ENCODE peak calls at places on chromosomes 2 and 18, in six cellular contexts. One of them, this sample, is unnamed.

GRCh38 chr2:64035067-64035942 is 16.1 kb upstream of the VPS54 start:
- DNase-seq in fibroblast of the aortic adventitia: peak
- DNase-seq in astrocyte of the spinal cord: peak
- DNase-seq in A172: no peak
- DNase-seq in GM18507: no peak
- DNase-seq in neuronal stem cell: no peak
- DNase-seq in this sample: no peak

GRCh38 chr2:88959480-88960204 is 268.2 kb downstream of the RPIA start:
- DNase-seq in fibroblast of the aortic adventitia: peak
- DNase-seq in astrocyte of the spinal cord: no peak
- DNase-seq in A172: no peak
- DNase-seq in GM18507: no peak
- DNase-seq in neuronal stem cell: no peak
- DNase-seq in this sample: no peak

GRCh38 chr2:23246992-23247683 is 137.8 kb upstream of the KLHL29 start:
- DNase-seq in fibroblast of the aortic adventitia: no peak
- DNase-seq in astrocyte of the spinal cord: no peak
- DNase-seq in A172: no peak
- DNase-seq in GM18507: no peak
- DNase-seq in neuronal stem cell: no peak
- DNase-seq in this sample: no peak

GRCh38 chr2:210961249-210961648 is 404.9 kb downstream of the CPS1 start:
- DNase-seq in fibroblast of the aortic adventitia: no peak
- DNase-seq in astrocyte of the spinal cord: peak
- DNase-seq in A172: peak
- DNase-seq in GM18507: no peak
- DNase-seq in neuronal stem cell: no peak
- DNase-seq in this sample: no peak

GRCh38 chr18:79819064-79819725 is 21.5 kb downstream of the KCNG2 start:
- DNase-seq in fibroblast of the aortic adventitia: no peak
- DNase-seq in astrocyte of the spinal cord: no peak
- DNase-seq in A172: no peak
- DNase-seq in GM18507: no peak
- DNase-seq in neuronal stem cell: no peak
- DNase-seq in this sample: no peak

GRCh38 chr18:79512461-79513380 is 117.0 kb downstream of the NFATC1 start:
- DNase-seq in fibroblast of the aortic adventitia: no peak
- DNase-seq in astrocyte of the spinal cord: no peak
- DNase-seq in A172: no peak
- DNase-seq in GM18507: no peak
- DNase-seq in neuronal stem cell: no peak
- DNase-seq in this sample: no peak

GRCh38 chr2:23541453-23542334 is 156.7 kb downstream of the KLHL29 start:
- DNase-seq in fibroblast of the aortic adventitia: peak
- DNase-seq in astrocyte of the spinal cord: no peak
- DNase-seq in A172: peak
- DNase-seq in GM18507: no peak
- DNase-seq in neuronal stem cell: no peak
- DNase-seq in this sample: no peak

GRCh38 chr2:45505138-45505537 is 105.9 kb downstream of the SRBD1 start:
- DNase-seq in fibroblast of the aortic adventitia: no peak
- DNase-seq in astrocyte of the spinal cord: no peak
- DNase-seq in A172: no peak
- DNase-seq in GM18507: no peak
- DNase-seq in neuronal stem cell: no peak
- DNase-seq in this sample: no peak

GRCh38 chr2:237497009-237497819 is 10.2 kb downstream of the MLPH start:
- DNase-seq in fibroblast of the aortic adventitia: peak
- DNase-seq in astrocyte of the spinal cord: no peak
- DNase-seq in A172: no peak
- DNase-seq in GM18507: no peak
- DNase-seq in neuronal stem cell: no peak
- DNase-seq in this sample: no peak

GRCh38 chr2:226475650-226476049 is 324.0 kb downstream of the IRS1 start:
- DNase-seq in fibroblast of the aortic adventitia: peak
- DNase-seq in astrocyte of the spinal cord: peak
- DNase-seq in A172: peak
- DNase-seq in GM18507: no peak
- DNase-seq in neuronal stem cell: no peak
- DNase-seq in this sample: no peak

GRCh38 chr2:172914277-172915003 is 161.2 kb upstream of the MAP3K20 start:
- DNase-seq in fibroblast of the aortic adventitia: no peak
- DNase-seq in astrocyte of the spinal cord: no peak
- DNase-seq in A172: no peak
- DNase-seq in GM18507: no peak
- DNase-seq in neuronal stem cell: no peak
- DNase-seq in this sample: no peak

GRCh38 chr2:19649107-19649506 is 252.7 kb downstream of the TTC32 start:
- DNase-seq in fibroblast of the aortic adventitia: peak
- DNase-seq in astrocyte of the spinal cord: peak
- DNase-seq in A172: peak
- DNase-seq in GM18507: no peak
- DNase-seq in neuronal stem cell: no peak
- DNase-seq in this sample: no peak

GRCh38 chr2:233435436-233436190 is 81.3 kb downstream of the DGKD start:
- DNase-seq in fibroblast of the aortic adventitia: no peak
- DNase-seq in astrocyte of the spinal cord: no peak
- DNase-seq in A172: no peak
- DNase-seq in GM18507: no peak
- DNase-seq in neuronal stem cell: no peak
- DNase-seq in this sample: no peak

GRCh38 chr2:197125000-197125399 is 185.6 kb downstream of the ANKRD44 start:
- DNase-seq in fibroblast of the aortic adventitia: peak
- DNase-seq in astrocyte of the spinal cord: peak
- DNase-seq in A172: no peak
- DNase-seq in GM18507: no peak
- DNase-seq in neuronal stem cell: no peak
- DNase-seq in this sample: no peak

GRCh38 chr2:165008916-165009315 is 53.6 kb upstream of the SLC38A11 start:
- DNase-seq in fibroblast of the aortic adventitia: no peak
- DNase-seq in astrocyte of the spinal cord: no peak
- DNase-seq in A172: no peak
- DNase-seq in GM18507: no peak
- DNase-seq in neuronal stem cell: no peak
- DNase-seq in this sample: no peak

GRCh38 chr2:108571262-108571661 is 37.0 kb downstream of the LIMS1 start:
- DNase-seq in fibroblast of the aortic adventitia: no peak
- DNase-seq in astrocyte of the spinal cord: peak
- DNase-seq in A172: no peak
- DNase-seq in GM18507: no peak
- DNase-seq in neuronal stem cell: no peak
- DNase-seq in this sample: no peak

GRCh38 chr18:63421514-63421913 is 762 bp downstream of the VPS4B start:
- DNase-seq in fibroblast of the aortic adventitia: peak
- DNase-seq in astrocyte of the spinal cord: no peak
- DNase-seq in A172: no peak
- DNase-seq in GM18507: no peak
- DNase-seq in neuronal stem cell: no peak
- DNase-seq in this sample: no peak

GRCh38 chr2:27211241-27211942 is 449 bp upstream of the ATRAID start:
- DNase-seq in fibroblast of the aortic adventitia: no peak
- DNase-seq in astrocyte of the spinal cord: peak
- DNase-seq in A172: no peak
- DNase-seq in GM18507: no peak
- DNase-seq in neuronal stem cell: no peak
- DNase-seq in this sample: peak

GRCh38 chr2:135047295-135047694 is at the start of gene MAP3K19:
- DNase-seq in fibroblast of the aortic adventitia: no peak
- DNase-seq in astrocyte of the spinal cord: no peak
- DNase-seq in A172: no peak
- DNase-seq in GM18507: no peak
- DNase-seq in neuronal stem cell: no peak
- DNase-seq in this sample: no peak

GRCh38 chr2:240620859-240621258 is 4.4 kb upstream of the GPR35 start:
- DNase-seq in fibroblast of the aortic adventitia: no peak
- DNase-seq in astrocyte of the spinal cord: no peak
- DNase-seq in A172: no peak
- DNase-seq in GM18507: no peak
- DNase-seq in neuronal stem cell: no peak
- DNase-seq in this sample: no peak

GRCh38 chr2:67858886-67859285 is 203.9 kb downstream of the C1D start:
- DNase-seq in fibroblast of the aortic adventitia: no peak
- DNase-seq in astrocyte of the spinal cord: no peak
- DNase-seq in A172: no peak
- DNase-seq in GM18507: no peak
- DNase-seq in neuronal stem cell: no peak
- DNase-seq in this sample: no peak

GRCh38 chr2:117087565-117088291 is 726.8 kb upstream of the DDX18 start:
- DNase-seq in fibroblast of the aortic adventitia: no peak
- DNase-seq in astrocyte of the spinal cord: no peak
- DNase-seq in A172: no peak
- DNase-seq in GM18507: no peak
- DNase-seq in neuronal stem cell: peak
- DNase-seq in this sample: peak

GRCh38 chr2:194205568-194206227 is 1451.3 kb upstream of the SLC39A10 start:
- DNase-seq in fibroblast of the aortic adventitia: no peak
- DNase-seq in astrocyte of the spinal cord: no peak
- DNase-seq in A172: no peak
- DNase-seq in GM18507: no peak
- DNase-seq in neuronal stem cell: no peak
- DNase-seq in this sample: no peak

GRCh38 chr2:169200756-169201155 is 131.4 kb downstream of the DHRS9 start:
- DNase-seq in fibroblast of the aortic adventitia: no peak
- DNase-seq in astrocyte of the spinal cord: no peak
- DNase-seq in A172: no peak
- DNase-seq in GM18507: no peak
- DNase-seq in neuronal stem cell: no peak
- DNase-seq in this sample: no peak

GRCh38 chr2:28981016-28981441 is at the start of gene TOGARAM2:
- DNase-seq in fibroblast of the aortic adventitia: peak
- DNase-seq in astrocyte of the spinal cord: peak
- DNase-seq in A172: no peak
- DNase-seq in GM18507: no peak
- DNase-seq in neuronal stem cell: no peak
- DNase-seq in this sample: no peak

GRCh38 chr2:236776695-236777251 is 207.1 kb downstream of the ACKR3 start:
- DNase-seq in fibroblast of the aortic adventitia: peak
- DNase-seq in astrocyte of the spinal cord: peak
- DNase-seq in A172: peak
- DNase-seq in GM18507: no peak
- DNase-seq in neuronal stem cell: no peak
- DNase-seq in this sample: no peak

GRCh38 chr2:174012347-174013309 is 47.5 kb upstream of the SP3 start:
- DNase-seq in fibroblast of the aortic adventitia: peak
- DNase-seq in astrocyte of the spinal cord: peak
- DNase-seq in A172: no peak
- DNase-seq in GM18507: peak
- DNase-seq in neuronal stem cell: no peak
- DNase-seq in this sample: no peak

GRCh38 chr18:43485565-43485964 is 208.3 kb upstream of the SYT4 start:
- DNase-seq in fibroblast of the aortic adventitia: no peak
- DNase-seq in astrocyte of the spinal cord: no peak
- DNase-seq in A172: no peak
- DNase-seq in GM18507: no peak
- DNase-seq in neuronal stem cell: no peak
- DNase-seq in this sample: no peak

GRCh38 chr18:67932261-67932660 is 415.7 kb upstream of the DSEL start:
- DNase-seq in fibroblast of the aortic adventitia: no peak
- DNase-seq in astrocyte of the spinal cord: no peak
- DNase-seq in A172: no peak
- DNase-seq in GM18507: no peak
- DNase-seq in neuronal stem cell: no peak
- DNase-seq in this sample: no peak

GRCh38 chr2:212227755-212228154 is 310.8 kb downstream of the ERBB4 start:
- DNase-seq in fibroblast of the aortic adventitia: peak
- DNase-seq in astrocyte of the spinal cord: peak
- DNase-seq in A172: peak
- DNase-seq in GM18507: no peak
- DNase-seq in neuronal stem cell: no peak
- DNase-seq in this sample: no peak

GRCh38 chr2:203501870-203502269 is 33.2 kb downstream of the RAPH1 start:
- DNase-seq in fibroblast of the aortic adventitia: no peak
- DNase-seq in astrocyte of the spinal cord: no peak
- DNase-seq in A172: no peak
- DNase-seq in GM18507: no peak
- DNase-seq in neuronal stem cell: no peak
- DNase-seq in this sample: no peak

GRCh38 chr2:40725950-40726349 is 274.1 kb upstream of the SLC8A1 start:
- DNase-seq in fibroblast of the aortic adventitia: no peak
- DNase-seq in astrocyte of the spinal cord: no peak
- DNase-seq in A172: no peak
- DNase-seq in GM18507: no peak
- DNase-seq in neuronal stem cell: no peak
- DNase-seq in this sample: no peak

GRCh38 chr2:111617804-111618576 is 266.0 kb downstream of the ANAPC1 start:
- DNase-seq in fibroblast of the aortic adventitia: peak
- DNase-seq in astrocyte of the spinal cord: no peak
- DNase-seq in A172: peak
- DNase-seq in GM18507: no peak
- DNase-seq in neuronal stem cell: no peak
- DNase-seq in this sample: no peak

This sample was measured in NT2/D1.